ENCODE peak calls at places on chromosome 1, in six cellular contexts. J is body of pancreas, H is cardiac fibroblast, A is HL-60, K is colonic mucosa, P is cardiac muscle cell. V is an unnamed sample.

GRCh38 chr1:98988906-98989603 is 15.6 kb downstream of the PLPPR5 start:
- DNase-seq in H (peak), J (no peak), P (no peak), A (no peak), K (no peak), V (peak)

GRCh38 chr1:241499910-241500309 is 19.6 kb downstream of the FH start:
- DNase-seq in J (no peak), K (no peak), P (peak), H (peak), A (no peak), V (peak)

GRCh38 chr1:12507631-12508030 is 110.4 kb downstream of the DHRS3 start:
- DNase-seq in P (no peak), H (no peak), K (no peak), J (no peak), A (no peak), V (no peak)

GRCh38 chr1:157278383-157279156 is 140.4 kb upstream of the ETV3 start:
- DNase-seq in K (no peak), P (no peak), H (no peak), A (no peak), J (no peak), V (no peak)

GRCh38 chr1:214445846-214446614 is 105.4 kb downstream of the PTPN14 start:
- DNase-seq in H (peak), P (no peak), K (no peak), J (no peak), A (no peak), V (peak)

GRCh38 chr1:202081992-202082391 is 40.7 kb upstream of the GPR37L1 start:
- DNase-seq in K (no peak), A (no peak), J (no peak), H (no peak), P (peak), V (no peak)

GRCh38 chr1:183209533-183210158 is 23.6 kb downstream of the LAMC2 start:
- DNase-seq in A (no peak), P (no peak), K (no peak), H (peak), J (peak), V (peak)

GRCh38 chr1:116817582-116818064 is 63.4 kb downstream of the CD2 start:
- DNase-seq in K (peak), J (peak), H (no peak), A (peak), P (peak), V (peak)

GRCh38 chr1:37997256-37998088 is 7.7 kb upstream of the SF3A3 start:
- DNase-seq in H (no peak), K (no peak), J (no peak), P (no peak), A (no peak), V (no peak)

DNA sequence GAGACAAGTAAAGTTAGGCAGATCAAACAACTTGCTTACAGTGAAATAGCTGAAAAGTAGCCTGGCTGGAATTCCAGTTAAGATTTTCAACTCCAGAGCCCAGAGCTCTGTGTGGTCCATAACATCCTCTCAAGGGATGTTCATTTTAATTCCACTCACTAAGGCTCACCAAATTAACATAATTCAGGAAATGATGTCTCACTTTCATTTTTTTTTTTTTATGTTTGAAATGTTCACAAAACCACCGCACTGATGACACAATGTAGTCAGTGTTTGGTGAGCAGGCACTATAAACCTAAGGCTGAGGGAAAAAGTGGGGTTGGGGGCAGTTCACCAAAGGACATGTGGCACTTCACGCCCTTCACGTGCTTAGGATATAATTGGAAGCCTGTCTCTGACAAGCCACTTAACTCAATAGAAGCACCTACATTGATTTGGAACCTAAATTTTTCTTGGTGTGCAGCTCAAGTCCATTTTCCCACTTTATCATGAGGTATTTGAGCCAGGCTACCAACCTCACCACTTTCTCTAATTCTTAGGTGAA is 177.3 kb upstream of the CAMK1G start:
- DNase-seq in H (no peak), P (no peak), A (no peak), J (no peak), K (no peak), V (no peak)
- H3K4me3 ChIP-seq in H (no peak), P (no peak), A (no peak), J (no peak), K (no peak), V (no peak)

GRCh38 chr1:171210355-171210754 is 25.3 kb downstream of the FMO2 start:
- DNase-seq in K (no peak), H (peak), P (no peak), J (peak), A (no peak), V (peak)
- TF ChIP-seq CTCF in K (no peak), H (no peak), P (no peak), J (no peak), A (no peak), V (no peak)

GRCh38 chr1:247857986-247858356 is 984 bp downstream of the TRIM58 start:
- DNase-seq in K (no peak), H (no peak), A (no peak), P (no peak), J (no peak), V (no peak)
- H3K4me3 ChIP-seq in K (peak), H (peak), A (no peak), P (peak), J (no peak), V (no peak)

DNA sequence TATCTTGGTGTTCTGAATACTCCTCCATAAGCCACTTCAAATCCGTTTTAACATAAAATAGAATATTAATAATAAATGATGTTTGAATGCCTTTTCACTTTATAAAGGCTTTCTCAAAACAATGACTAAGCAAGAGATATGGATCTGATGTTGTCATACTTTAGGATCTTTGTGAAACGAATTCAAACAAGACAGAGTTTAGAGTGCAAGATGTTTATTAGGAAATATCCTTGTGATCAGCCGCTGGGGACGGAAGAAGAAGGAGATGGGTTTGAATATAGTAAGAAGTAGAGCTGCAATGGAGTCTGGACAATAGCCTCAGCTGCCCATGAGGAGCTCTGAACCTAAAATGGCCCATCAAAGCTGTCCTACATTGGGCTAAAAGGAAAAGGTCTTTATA is 351.8 kb downstream of the NEGR1 start:
- DNase-seq in J (no peak), P (no peak), H (no peak), K (no peak), A (no peak), V (peak)
- TF ChIP-seq CTCF in J (no peak), P (no peak), H (no peak), K (no peak), A (no peak), V (no peak)

GRCh38 chr1:150807674-150808073 is 386 bp downstream of the CTSK start:
- DNase-seq in A (peak), K (no peak), J (no peak), H (peak), P (no peak), V (peak)
- H3K4me3 ChIP-seq in A (no peak), K (peak), J (no peak), H (peak), P (no peak), V (peak)

GRCh38 chr1:9058465-9058864 is 11.0 kb downstream of the SLC2A5 start:
- DNase-seq in H (peak), J (no peak), A (no peak), K (no peak), P (no peak), V (peak)
- TF ChIP-seq CTCF in H (no peak), J (peak), A (no peak), K (no peak), P (peak), V (peak)

DNA sequence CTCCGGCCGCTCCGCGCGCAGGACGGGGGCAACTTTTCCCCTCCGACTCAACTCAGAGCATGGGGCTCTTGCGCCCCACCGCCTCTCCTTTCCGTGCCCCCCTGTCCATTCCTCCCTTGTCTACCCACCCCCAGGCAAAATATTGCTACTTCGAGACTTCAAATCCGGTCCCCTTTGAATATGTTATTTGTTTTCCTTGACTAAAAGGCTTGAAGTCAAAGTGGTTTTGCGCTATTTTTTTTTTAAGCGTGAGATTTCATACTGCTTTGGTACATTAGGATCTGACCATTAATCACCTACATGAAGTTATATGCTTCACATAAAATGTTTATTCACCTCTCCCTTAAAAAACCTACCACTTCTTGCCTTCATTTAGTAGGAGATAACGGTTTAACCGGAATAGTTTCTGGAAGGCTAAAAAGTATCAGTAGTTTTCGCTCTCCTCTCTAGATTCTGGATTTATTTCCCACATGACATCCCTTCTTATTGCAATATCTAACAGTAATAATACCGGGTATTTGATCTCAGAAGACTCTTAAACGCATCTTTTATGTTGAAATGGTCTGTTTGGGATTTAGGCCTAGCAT is 1.5 kb downstream of the NFIA start:
- DNase-seq in H (peak), A (no peak), J (no peak), P (no peak), K (peak), V (peak)
- H3K4me3 ChIP-seq in H (peak), A (peak), J (peak), P (peak), K (peak), V (peak)

GRCh38 chr1:228117335-228117734 is 8.2 kb upstream of the MRPL55 start:
- DNase-seq in P (no peak), H (no peak), J (no peak), A (no peak), K (no peak), V (no peak)

GRCh38 chr1:228125185-228125584 is 14.9 kb upstream of the GUK1 start:
- DNase-seq in K (no peak), P (no peak), A (no peak), H (no peak), J (no peak), V (no peak)

GRCh38 chr1:228118040-228118439 is 8.9 kb upstream of the MRPL55 start:
- DNase-seq in H (no peak), K (no peak), J (no peak), A (no peak), P (no peak), V (no peak)

GRCh38 chr1:228122921-228123441 is 13.9 kb upstream of the MRPL55 start:
- DNase-seq in K (no peak), H (no peak), P (no peak), J (no peak), A (no peak), V (no peak)

DNA sequence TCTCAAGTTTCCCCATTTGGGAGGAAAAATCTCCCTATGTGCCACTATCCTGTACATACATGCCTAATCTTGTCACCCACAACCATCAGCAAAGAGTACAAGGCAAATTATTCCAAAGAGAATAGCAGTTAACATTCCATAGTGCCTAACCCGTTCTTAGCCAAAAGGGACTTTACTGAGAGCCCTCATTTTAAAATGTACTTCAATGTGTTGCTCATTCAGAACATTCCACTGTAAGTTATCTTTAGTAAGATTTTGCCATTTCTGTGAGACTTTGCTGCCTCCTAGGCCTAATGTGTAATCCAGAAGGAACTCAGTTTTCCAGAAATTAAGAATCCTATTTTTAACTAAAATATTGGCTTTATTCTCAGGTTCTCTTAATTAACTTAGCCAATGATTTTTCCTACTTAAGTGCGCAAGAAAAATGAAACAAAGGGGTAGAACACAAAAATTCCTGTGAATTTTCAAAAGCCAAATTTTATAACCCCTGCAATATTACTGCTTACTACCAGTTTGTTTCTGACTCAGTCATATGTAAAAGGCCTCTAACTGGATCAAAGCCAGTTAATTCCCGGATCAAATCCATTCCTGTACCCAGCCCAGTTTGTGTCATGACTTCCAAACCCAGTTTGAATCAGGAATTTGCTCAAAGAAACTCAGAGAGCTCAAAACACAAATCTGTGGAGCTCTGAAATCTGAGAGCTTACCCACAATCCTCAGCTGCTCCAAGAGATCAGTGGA is 11.4 kb upstream of the MRPL55 start:
- DNase-seq in K (no peak), P (no peak), H (peak), A (no peak), J (no peak), V (peak)
- TF ChIP-seq CTCF in K (no peak), P (no peak), H (no peak), A (no peak), J (no peak), V (no peak)

GRCh38 chr1:200919386-200919785 is 24.7 kb downstream of the INAVA start:
- DNase-seq in P (no peak), H (no peak), K (no peak), J (no peak), A (no peak), V (no peak)

GRCh38 chr1:200918006-200918405 is 23.3 kb downstream of the INAVA start:
- DNase-seq in P (no peak), K (no peak), J (no peak), H (no peak), A (no peak), V (no peak)

GRCh38 chr1:200923607-200924006 is 28.9 kb downstream of the INAVA start:
- DNase-seq in H (no peak), K (no peak), P (no peak), J (no peak), A (no peak), V (no peak)

GRCh38 chr1:200922406-200922805 is 27.7 kb downstream of the INAVA start:
- DNase-seq in P (no peak), J (no peak), K (no peak), A (no peak), H (no peak), V (no peak)

GRCh38 chr1:200921571-200922110 is 26.9 kb downstream of the INAVA start:
- DNase-seq in A (no peak), H (no peak), J (no peak), K (no peak), P (no peak), V (no peak)
- H3K4me3 ChIP-seq in A (no peak), H (no peak), J (no peak), K (no peak), P (no peak), V (no peak)